ENCODE peak calls at places on chromosomes 13 and 19, in four cellular contexts. One of them, this sample, is unnamed.

GRCh38 chr13:23202383-23202782 is 21.6 kb downstream of the SGCG start:
- DNase-seq in NCI-H1092 treated with DMSO at 0.1 percent for 48 hours: no peak
- DNase-seq in hypothalamus: no peak
- DNase-seq in endodermal cell: no peak
- DNase-seq in this sample: no peak

GRCh38 chr13:67147257-67148218 is 82.6 kb downstream of the PCDH9 start:
- DNase-seq in NCI-H1092 treated with DMSO at 0.1 percent for 48 hours: no peak
- DNase-seq in hypothalamus: no peak
- DNase-seq in endodermal cell: no peak
- DNase-seq in this sample: no peak

GRCh38 chr19:1000095-1000494 is at the start of gene GRIN3B:
- DNase-seq in NCI-H1092 treated with DMSO at 0.1 percent for 48 hours: no peak
- DNase-seq in hypothalamus: no peak
- DNase-seq in endodermal cell: peak
- DNase-seq in this sample: no peak

GRCh38 chr13:30726192-30726591 is 9.2 kb upstream of the ALOX5AP start:
- DNase-seq in NCI-H1092 treated with DMSO at 0.1 percent for 48 hours: no peak
- DNase-seq in hypothalamus: no peak
- DNase-seq in endodermal cell: no peak
- DNase-seq in this sample: no peak

GRCh38 chr13:59472134-59472533 is 691.6 kb downstream of the DIAPH3 start:
- DNase-seq in NCI-H1092 treated with DMSO at 0.1 percent for 48 hours: no peak
- DNase-seq in hypothalamus: no peak
- DNase-seq in endodermal cell: no peak
- DNase-seq in this sample: no peak

GRCh38 chr19:50434525-50434924 is 1.8 kb downstream of the MYBPC2 start:
- DNase-seq in NCI-H1092 treated with DMSO at 0.1 percent for 48 hours: no peak
- DNase-seq in hypothalamus: no peak
- DNase-seq in endodermal cell: peak
- DNase-seq in this sample: no peak

GRCh38 chr19:38036707-38037106 is 129.7 kb downstream of the SIPA1L3 start:
- DNase-seq in NCI-H1092 treated with DMSO at 0.1 percent for 48 hours: no peak
- DNase-seq in hypothalamus: no peak
- DNase-seq in endodermal cell: no peak
- DNase-seq in this sample: no peak

GRCh38 chr13:42363941-42364612 is 92.1 kb downstream of the AKAP11 start:
- DNase-seq in NCI-H1092 treated with DMSO at 0.1 percent for 48 hours: no peak
- DNase-seq in hypothalamus: no peak
- DNase-seq in endodermal cell: peak
- DNase-seq in this sample: no peak

GRCh38 chr19:5032101-5032967 is 63.4 kb downstream of the KDM4B start:
- DNase-seq in NCI-H1092 treated with DMSO at 0.1 percent for 48 hours: no peak
- DNase-seq in hypothalamus: no peak
- DNase-seq in endodermal cell: no peak
- DNase-seq in this sample: no peak

GRCh38 chr13:50126378-50127016 is 111.3 kb downstream of the KCNRG start:
- DNase-seq in NCI-H1092 treated with DMSO at 0.1 percent for 48 hours: peak
- DNase-seq in hypothalamus: no peak
- DNase-seq in endodermal cell: no peak
- DNase-seq in this sample: no peak

GRCh38 chr13:47139519-47139918 is 242.7 kb upstream of the HTR2A start:
- DNase-seq in NCI-H1092 treated with DMSO at 0.1 percent for 48 hours: no peak
- DNase-seq in hypothalamus: no peak
- DNase-seq in endodermal cell: no peak
- DNase-seq in this sample: no peak

GRCh38 chr19:2394669-2395292 is 32.6 kb downstream of the TIMM13 start:
- DNase-seq in NCI-H1092 treated with DMSO at 0.1 percent for 48 hours: no peak
- DNase-seq in hypothalamus: no peak
- DNase-seq in endodermal cell: no peak
- DNase-seq in this sample: no peak

GRCh38 chr19:3041302-3041701 is 12.2 kb upstream of the TLE2 start:
- DNase-seq in NCI-H1092 treated with DMSO at 0.1 percent for 48 hours: no peak
- DNase-seq in hypothalamus: no peak
- DNase-seq in endodermal cell: peak
- DNase-seq in this sample: no peak

GRCh38 chr19:38264486-38265212 is at the start of gene SPINT2:
- DNase-seq in NCI-H1092 treated with DMSO at 0.1 percent for 48 hours: peak
- DNase-seq in hypothalamus: no peak
- DNase-seq in endodermal cell: peak
- DNase-seq in this sample: peak

GRCh38 chr13:113616281-113616906 is 31.8 kb downstream of the TFDP1 start:
- DNase-seq in NCI-H1092 treated with DMSO at 0.1 percent for 48 hours: no peak
- DNase-seq in hypothalamus: no peak
- DNase-seq in endodermal cell: no peak
- DNase-seq in this sample: no peak

GRCh38 chr19:40190891-40191835 is at the start of gene MAP3K10:
- DNase-seq in NCI-H1092 treated with DMSO at 0.1 percent for 48 hours: peak
- DNase-seq in hypothalamus: peak
- DNase-seq in endodermal cell: peak
- DNase-seq in this sample: peak

GRCh38 chr13:21997726-21998125 is 326.9 kb downstream of the FGF9 start:
- DNase-seq in NCI-H1092 treated with DMSO at 0.1 percent for 48 hours: peak
- DNase-seq in hypothalamus: no peak
- DNase-seq in endodermal cell: no peak
- DNase-seq in this sample: no peak

GRCh38 chr19:52191951-52192350 is 2.1 kb downstream of the PPP2R1A start:
- DNase-seq in NCI-H1092 treated with DMSO at 0.1 percent for 48 hours: no peak
- DNase-seq in hypothalamus: no peak
- DNase-seq in endodermal cell: no peak
- DNase-seq in this sample: no peak

GRCh38 chr13:88068975-88069374 is 397.8 kb downstream of the SLITRK5 start:
- DNase-seq in NCI-H1092 treated with DMSO at 0.1 percent for 48 hours: no peak
- DNase-seq in hypothalamus: no peak
- DNase-seq in endodermal cell: peak
- DNase-seq in this sample: no peak

GRCh38 chr13:41130356-41130755 is 2.2 kb downstream of the KBTBD6 start:
- DNase-seq in NCI-H1092 treated with DMSO at 0.1 percent for 48 hours: no peak
- DNase-seq in hypothalamus: no peak
- DNase-seq in endodermal cell: no peak
- DNase-seq in this sample: no peak

GRCh38 chr19:17469092-17469370 is 1.3 kb upstream of the SLC27A1 start:
- DNase-seq in NCI-H1092 treated with DMSO at 0.1 percent for 48 hours: no peak
- DNase-seq in hypothalamus: no peak
- DNase-seq in endodermal cell: no peak
- DNase-seq in this sample: no peak

GRCh38 chr13:78802912-78803311 is 144.0 kb upstream of the OBI1 start:
- DNase-seq in NCI-H1092 treated with DMSO at 0.1 percent for 48 hours: no peak
- DNase-seq in hypothalamus: no peak
- DNase-seq in endodermal cell: no peak
- DNase-seq in this sample: no peak

GRCh38 chr13:110108348-110109139 is 198.4 kb downstream of the COL4A1 start:
- DNase-seq in NCI-H1092 treated with DMSO at 0.1 percent for 48 hours: peak
- DNase-seq in hypothalamus: peak
- DNase-seq in endodermal cell: peak
- DNase-seq in this sample: peak

GRCh38 chr19:4326837-4327251 is 11.8 kb downstream of the STAP2 start:
- DNase-seq in NCI-H1092 treated with DMSO at 0.1 percent for 48 hours: no peak
- DNase-seq in hypothalamus: no peak
- DNase-seq in endodermal cell: peak
- DNase-seq in this sample: no peak

GRCh38 chr19:5997371-5997770 is 19.4 kb upstream of the RANBP3 start:
- DNase-seq in NCI-H1092 treated with DMSO at 0.1 percent for 48 hours: no peak
- DNase-seq in hypothalamus: no peak
- DNase-seq in endodermal cell: peak
- DNase-seq in this sample: no peak

GRCh38 chr13:105311094-105311493 is 1224.4 kb downstream of the EFNB2 start:
- DNase-seq in NCI-H1092 treated with DMSO at 0.1 percent for 48 hours: no peak
- DNase-seq in hypothalamus: no peak
- DNase-seq in endodermal cell: no peak
- DNase-seq in this sample: no peak

GRCh38 chr13:98927954-98928927 is 49.6 kb downstream of the DOCK9 start:
- DNase-seq in NCI-H1092 treated with DMSO at 0.1 percent for 48 hours: no peak
- DNase-seq in hypothalamus: no peak
- DNase-seq in endodermal cell: peak
- DNase-seq in this sample: no peak

GRCh38 chr19:34662919-34663318 is 14.0 kb downstream of the SCGB2B2 start:
- DNase-seq in NCI-H1092 treated with DMSO at 0.1 percent for 48 hours: peak
- DNase-seq in hypothalamus: no peak
- DNase-seq in endodermal cell: peak
- DNase-seq in this sample: no peak

GRCh38 chr19:55253842-55254624 is 4.8 kb downstream of the PPP6R1 start:
- DNase-seq in NCI-H1092 treated with DMSO at 0.1 percent for 48 hours: peak
- DNase-seq in hypothalamus: no peak
- DNase-seq in endodermal cell: no peak
- DNase-seq in this sample: no peak

GRCh38 chr13:50339291-50339690 is 324.0 kb downstream of the KCNRG start:
- DNase-seq in NCI-H1092 treated with DMSO at 0.1 percent for 48 hours: no peak
- DNase-seq in hypothalamus: no peak
- DNase-seq in endodermal cell: no peak
- DNase-seq in this sample: no peak

GRCh38 chr19:42216653-42217521 is 590 bp downstream of the DEDD2 start:
- DNase-seq in NCI-H1092 treated with DMSO at 0.1 percent for 48 hours: no peak
- DNase-seq in hypothalamus: peak
- DNase-seq in endodermal cell: peak
- DNase-seq in this sample: peak

This sample was measured in anterior cingulate cortex.